ENCODE peak calls at places on chromosomes 1 and 21, in eight cellular contexts. N, T, E, D, V, C, G and F are unnamed samples.

GRCh38 chr1:75855010-75855409 is 58.3 kb downstream of the MSH4 start:
- DNase-seq in N (no peak), T (peak; percentile 8), E (no peak), D (no peak), V (no peak), C (peak; percentile 7), G (no peak), F (peak; percentile 86)

GRCh38 chr1:216005916-216006315 is 417.3 kb downstream of the USH2A start:
- DNase-seq in N (no peak), T (no peak), E (no peak), D (no peak), V (no peak), C (peak; percentile 29), G (no peak), F (no peak)

GRCh38 chr1:244049969-244050834 is 881 bp upstream of the ZBTB18 start:
- DNase-seq in N (no peak), T (no peak), E (no peak), D (no peak), V (peak; percentile 55), C (no peak), G (no peak), F (no peak)

GRCh38 chr1:162349635-162350330 is 26.9 kb downstream of the SPATA46 start:
- DNase-seq in N (no peak), T (peak; percentile 35), E (no peak), D (no peak), V (no peak), C (peak; percentile 59), G (no peak), F (peak; percentile 96)

GRCh38 chr1:46037597-46037936 is 94.9 kb downstream of the PIK3R3 start:
- DNase-seq in N (no peak), T (peak; percentile 6), E (no peak), D (no peak), V (no peak), C (no peak), G (no peak), F (no peak)

GRCh38 chr1:20184997-20185833 is 681 bp upstream of the UBXN10 start:
- DNase-seq in N (no peak), T (no peak), E (no peak), D (no peak), V (no peak), C (no peak), G (no peak), F (no peak)

GRCh38 chr21:40732243-40732642 is 114.7 kb downstream of the DSCAM start:
- DNase-seq in N (no peak), T (no peak), E (no peak), D (no peak), V (no peak), C (peak; percentile 20), G (no peak), F (no peak)

GRCh38 chr1:27316860-27317259 is 5.1 kb upstream of the TMEM222 start:
- DNase-seq in N (no peak), T (no peak), E (no peak), D (no peak), V (no peak), C (no peak), G (no peak), F (no peak)

GRCh38 chr1:81654147-81654546 is 146.6 kb upstream of the ADGRL2 start:
- DNase-seq in N (no peak), T (no peak), E (no peak), D (no peak), V (no peak), C (no peak), G (no peak), F (no peak)

GRCh38 chr1:154696001-154696400 is 88.0 kb upstream of the ADAR start:
- DNase-seq in N (no peak), T (no peak), E (no peak), D (no peak), V (no peak), C (no peak), G (no peak), F (no peak)

GRCh38 chr1:162302246-162302645 is 74.4 kb downstream of the SPATA46 start:
- DNase-seq in N (no peak), T (no peak), E (no peak), D (no peak), V (no peak), C (no peak), G (no peak), F (no peak)

GRCh38 chr1:227654858-227655752 is 80.0 kb downstream of the JMJD4 start:
- DNase-seq in N (no peak), T (no peak), E (no peak), D (no peak), V (no peak), C (peak; percentile 5), G (no peak), F (no peak)

GRCh38 chr1:163076446-163076845 is 7.3 kb downstream of the RGS4 start:
- DNase-seq in N (no peak), T (no peak), E (no peak), D (no peak), V (no peak), C (no peak), G (no peak), F (no peak)

GRCh38 chr1:31936278-31936965 is 1.7 kb downstream of the PTP4A2 start:
- DNase-seq in N (no peak), T (no peak), E (no peak), D (no peak), V (no peak), C (no peak), G (no peak), F (peak; percentile 38)

GRCh38 chr1:119160851-119161250 is 20.4 kb upstream of the WARS2 start:
- DNase-seq in N (no peak), T (no peak), E (no peak), D (no peak), V (no peak), C (peak; percentile 17), G (no peak), F (peak; percentile 96)

GRCh38 chr1:211514030-211514754 is 22.2 kb upstream of the RD3 start:
- DNase-seq in N (peak; percentile 72), T (peak; percentile 71), E (peak; percentile 85), D (peak; percentile 91), V (peak; percentile 81), C (peak; percentile 89), G (peak; percentile 88), F (peak; percentile 78)

GRCh38 chr1:47388548-47389238 is 27.4 kb upstream of the FOXE3 start:
- DNase-seq in N (peak; percentile 36), T (peak; percentile 35), E (peak; percentile 73), D (peak; percentile 79), V (no peak), C (peak; percentile 50), G (peak; percentile 82), F (peak; percentile 54)

GRCh38 chr1:183024352-183025337 is 1.4 kb downstream of the LAMC1 start:
- DNase-seq in N (no peak), T (no peak), E (no peak), D (no peak), V (no peak), C (peak; percentile 39), G (no peak), F (no peak)

GRCh38 chr21:45852886-45853400 is 128.6 kb upstream of the COL6A1 start:
- DNase-seq in N (no peak), T (no peak), E (no peak), D (no peak), V (no peak), C (no peak), G (no peak), F (no peak)

GRCh38 chr1:1003618-1004419 is 3.9 kb upstream of the HES4 start:
- DNase-seq in N (no peak), T (no peak), E (no peak), D (no peak), V (no peak), C (no peak), G (no peak), F (no peak)

GRCh38 chr1:33093004-33093403 is 12.1 kb downstream of the AZIN2 start:
- DNase-seq in N (no peak), T (no peak), E (no peak), D (peak; percentile 34), V (no peak), C (no peak), G (no peak), F (no peak)
- TF ChIP-seq CTCF in N (no peak), T (peak; percentile 13), E (no peak), D (no peak), V (no peak), C (peak; percentile 1), G (no peak), F (no peak)

GRCh38 chr1:208112380-208112779 is 131.8 kb downstream of the PLXNA2 start:
- DNase-seq in N (no peak), T (no peak), E (no peak), D (no peak), V (no peak), C (no peak), G (no peak), F (no peak)
- TF ChIP-seq CTCF in N (no peak), T (no peak), E (no peak), D (no peak), V (no peak), C (no peak), G (no peak), F (no peak)

GRCh38 chr1:5662362-5663126 is 329.7 kb downstream of the NPHP4 start:
- DNase-seq in N (no peak), T (no peak), E (no peak), D (no peak), V (no peak), C (no peak), G (no peak), F (no peak)
- TF ChIP-seq CTCF in N (no peak), T (no peak), E (no peak), D (no peak), V (no peak), C (no peak), G (no peak), F (no peak)

GRCh38 chr1:41495171-41495948 is 10.9 kb upstream of the EDN2 start:
- DNase-seq in N (no peak), T (no peak), E (no peak), D (peak; percentile 63), V (peak; percentile 42), C (peak; percentile 53), G (peak; percentile 50), F (peak; percentile 48)
- TF ChIP-seq CTCF in N (no peak), T (peak; percentile 56), E (peak; percentile 40), D (no peak), V (no peak), C (peak; percentile 39), G (peak; percentile 32), F (peak; percentile 37)

DNA sequence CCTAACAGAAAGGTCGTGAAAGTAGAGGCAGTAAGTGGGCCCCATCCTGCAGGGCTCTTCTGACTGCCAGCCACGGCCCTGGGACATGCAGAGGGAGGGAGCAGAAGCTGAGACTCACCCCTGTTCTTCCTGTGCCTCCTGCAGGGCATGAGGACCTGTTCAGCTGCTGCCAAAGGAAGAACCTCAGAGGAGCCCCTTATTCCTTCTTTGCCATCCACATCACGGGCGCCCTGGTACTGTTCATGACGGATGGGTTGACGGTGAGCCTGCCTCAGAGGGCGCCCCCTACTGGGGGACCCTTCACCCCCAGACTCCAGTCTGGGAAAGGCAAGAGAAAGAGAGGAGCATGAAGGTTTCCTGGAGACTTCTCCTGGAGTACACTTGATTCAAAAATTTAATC is 47.1 kb downstream of the ELK4 start:
- DNase-seq in N (no peak), T (no peak), E (no peak), D (no peak), V (no peak), C (no peak), G (no peak), F (no peak)
- TF ChIP-seq CTCF in N (no peak), T (peak; percentile 41), E (peak; percentile 48), D (peak; percentile 58), V (peak; percentile 36), C (peak; percentile 41), G (peak; percentile 45), F (peak; percentile 10)

GRCh38 chr1:25889470-25889869 is 14.0 kb upstream of the PAQR7 start:
- DNase-seq in N (no peak), T (no peak), E (no peak), D (peak; percentile 5), V (no peak), C (no peak), G (no peak), F (peak; percentile 42)
- TF ChIP-seq CTCF in N (no peak), T (peak; percentile 52), E (peak; percentile 38), D (no peak), V (no peak), C (peak; percentile 11), G (no peak), F (peak; percentile 51)